ENCODE peak calls at places on chromosomes 7 and 10, in five cellular contexts. U, T, H, K and X are unnamed samples.

GRCh38 chr7:31906479-31907171 is 163.6 kb downstream of the PDE1C start:
- DNase-seq in U (no peak), T (no peak), H (no peak), K (no peak), X (no peak)

GRCh38 chr7:5625938-5626337 is 155.5 kb downstream of the RNF216 start:
- DNase-seq in U (no peak), T (no peak), H (peak; percentile 93), K (peak; percentile 49), X (no peak)

GRCh38 chr10:129641351-129641750 is 174.3 kb downstream of the MGMT start:
- DNase-seq in U (no peak), T (no peak), H (no peak), K (no peak), X (no peak)

GRCh38 chr10:42975005-42975493 is 101.8 kb upstream of the RET start:
- DNase-seq in U (no peak), T (peak; percentile 65), H (no peak), K (no peak), X (peak; percentile 35)

GRCh38 chr7:5643280-5643679 is 138.2 kb downstream of the RNF216 start:
- DNase-seq in U (peak; percentile 19), T (peak; percentile 71), H (no peak), K (peak; percentile 50), X (no peak)

GRCh38 chr10:129956902-129957673 is 7.0 kb downstream of the EBF3 start:
- DNase-seq in U (no peak), T (no peak), H (no peak), K (no peak), X (no peak)

GRCh38 chr10:117511601-117512390 is 30.8 kb upstream of the EMX2 start:
- DNase-seq in U (no peak), T (no peak), H (no peak), K (no peak), X (no peak)

GRCh38 chr10:60917331-60918280 is 26.4 kb downstream of the RHOBTB1 start:
- DNase-seq in U (no peak), T (no peak), H (peak; percentile 70), K (no peak), X (no peak)

GRCh38 chr7:117072620-117073118 is 119.4 kb downstream of the ST7 start:
- DNase-seq in U (no peak), T (no peak), H (peak; percentile 90), K (no peak), X (peak; percentile 78)

GRCh38 chr7:26052721-26053120 is 99.3 kb upstream of the NFE2L3 start:
- DNase-seq in U (no peak), T (no peak), H (peak; percentile 6), K (peak; percentile 86), X (no peak)

GRCh38 chr10:89563861-89564478 is 28.6 kb upstream of the SLC16A12 start:
- DNase-seq in U (peak; percentile 53), T (no peak), H (peak; percentile 31), K (peak; percentile 42), X (no peak)

GRCh38 chr10:62185914-62186692 is 82.5 kb downstream of the RTKN2 start:
- DNase-seq in U (no peak), T (no peak), H (no peak), K (no peak), X (no peak)

GRCh38 chr7:18086165-18087030 is 58.8 kb upstream of the PRPS1L1 start:
- DNase-seq in U (no peak), T (peak; percentile 63), H (peak; percentile 41), K (no peak), X (peak; percentile 50)

GRCh38 chr7:99268361-99268908 is 4.2 kb upstream of the MYH16 start:
- DNase-seq in U (no peak), T (no peak), H (no peak), K (no peak), X (no peak)

GRCh38 chr7:138235207-138235606 is 158.9 kb downstream of the AKR1D1 start:
- DNase-seq in U (no peak), T (no peak), H (no peak), K (no peak), X (no peak)

GRCh38 chr7:112080441-112080840 is 125.8 kb downstream of the DOCK4 start:
- DNase-seq in U (no peak), T (no peak), H (peak; percentile 87), K (peak; percentile 45), X (no peak)

GRCh38 chr7:37448057-37448636 is 517 bp downstream of the ELMO1 start:
- DNase-seq in U (no peak), T (peak; percentile 79), H (no peak), K (no peak), X (no peak)

GRCh38 chr7:725223-726005 is 1.1 kb upstream of the DNAAF5 start:
- DNase-seq in U (no peak), T (no peak), H (peak; percentile 92), K (peak; percentile 81), X (no peak)

GRCh38 chr7:106345421-106346166 is 60.8 kb upstream of the NAMPT start:
- DNase-seq in U (no peak), T (no peak), H (peak; percentile 58), K (peak; percentile 52), X (no peak)

GRCh38 chr10:12559578-12560178 is 210.3 kb downstream of the CAMK1D start:
- DNase-seq in U (no peak), T (no peak), H (no peak), K (no peak), X (no peak)

GRCh38 chr7:120805636-120806388 is 52.1 kb downstream of the TSPAN12 start:
- DNase-seq in U (peak; percentile 46), T (no peak), H (peak; percentile 32), K (no peak), X (no peak)

GRCh38 chr7:151631149-151631967 is 111.7 kb upstream of the RHEB start:
- DNase-seq in U (no peak), T (no peak), H (peak; percentile 39), K (peak; percentile 73), X (no peak)

GRCh38 chr7:157087646-157088045 is 51.1 kb upstream of the UBE3C start:
- DNase-seq in U (no peak), T (no peak), H (no peak), K (no peak), X (no peak)

GRCh38 chr10:58894929-58895328 is 281.5 kb upstream of the PHYHIPL start:
- DNase-seq in U (no peak), T (no peak), H (no peak), K (no peak), X (no peak)

GRCh38 chr7:104252409-104253134 is 44.8 kb upstream of the ORC5 start:
- DNase-seq in U (no peak), T (no peak), H (no peak), K (no peak), X (no peak)

GRCh38 chr10:112360308-112361270 is 13.3 kb upstream of the ACSL5 start:
- DNase-seq in U (no peak), T (no peak), H (peak; percentile 43), K (peak; percentile 69), X (peak; percentile 82)

GRCh38 chr7:7944619-7945282 is 23.8 kb upstream of the GLCCI1 start:
- DNase-seq in U (peak; percentile 68), T (peak; percentile 46), H (no peak), K (no peak), X (no peak)

GRCh38 chr7:100163871-100164270 is 4.5 kb downstream of the GAL3ST4 start:
- DNase-seq in U (no peak), T (peak; percentile 29), H (no peak), K (no peak), X (no peak)

GRCh38 chr7:29921404-29922010 is 68.1 kb downstream of the SCRN1 start:
- DNase-seq in U (peak; percentile 36), T (no peak), H (peak; percentile 44), K (peak; percentile 61), X (no peak)

GRCh38 chr7:83655951-83656556 is 7.1 kb upstream of the SEMA3E start:
- DNase-seq in U (no peak), T (no peak), H (peak; percentile 52), K (no peak), X (no peak)

GRCh38 chr7:38211940-38212339 is 33.9 kb downstream of the STARD3NL start:
- DNase-seq in U (no peak), T (no peak), H (peak; percentile 56), K (no peak), X (no peak)

GRCh38 chr10:104022020-104022419 is 55.1 kb downstream of the SLK start:
- DNase-seq in U (no peak), T (no peak), H (no peak), K (no peak), X (no peak)

GRCh38 chr10:72250666-72251065 is 23.1 kb upstream of the DDIT4 start:
- DNase-seq in U (no peak), T (peak; percentile 73), H (peak; percentile 90), K (peak; percentile 46), X (no peak)

GRCh38 chr7:73612598-73613269 is 11.6 kb downstream of the MLXIPL start:
- DNase-seq in U (no peak), T (peak; percentile 39), H (peak; percentile 25), K (peak; percentile 80), X (no peak)
- H3K4me3 ChIP-seq in U (no peak overlapping the region), T (no peak overlapping the region), H (no peak overlapping the region), K (no peak overlapping the region), X (no peak overlapping the region)

GRCh38 chr7:36154255-36155212 is 1.5 kb downstream of the EEPD1 start:
- DNase-seq in U (no peak), T (peak; percentile 79), H (no peak), K (no peak), X (peak; percentile 54)
- H3K4me3 ChIP-seq in U (peak overlapping the region; percentile 57), T (peak overlapping the region; percentile 55), H (no peak overlapping the region), K (peak overlapping the region; percentile 71), X (peak overlapping the region; percentile 75)

GRCh38 chr7:150339369-150339768 is 2.1 kb downstream of the RARRES2 start:
- DNase-seq in U (no peak), T (no peak), H (peak; percentile 52), K (peak; percentile 33), X (no peak)

GRCh38 chr7:150340875-150341262 is 560 bp downstream of the RARRES2 start:
- DNase-seq in U (no peak), T (peak; percentile 84), H (no peak), K (no peak), X (no peak)

GRCh38 chr7:150342119-150342405 is 633 bp upstream of the RARRES2 start:
- DNase-seq in U (no peak), T (no peak), H (no peak), K (no peak), X (no peak)

GRCh38 chr7:150341263-150342118 is at the start of gene RARRES2:
- DNase-seq in U (no peak), T (peak; percentile 93), H (peak; percentile 25), K (no peak), X (no peak)

GRCh38 chr7:150340024-150340749 is 1.2 kb downstream of the RARRES2 start:
- DNase-seq in U (no peak), T (peak; percentile 89), H (peak; percentile 82), K (peak; percentile 15), X (peak; percentile 66)
- H3K4me3 ChIP-seq in U (no peak overlapping the region), T (peak overlapping the region; percentile 65), H (peak overlapping the region; percentile 29), K (no peak overlapping the region), X (peak overlapping the region; percentile 62)

GRCh38 chr10:20891338-20891714 is 5.8 kb downstream of the NEBL start:
- DNase-seq in U (no peak), T (no peak), H (peak; percentile 95), K (peak; percentile 72), X (no peak)

GRCh38 chr10:20890009-20890408 is 7.1 kb downstream of the NEBL start:
- DNase-seq in U (no peak), T (no peak), H (peak; percentile 50), K (no peak), X (no peak)

GRCh38 chr10:20892011-20892585 is 5.0 kb downstream of the NEBL start:
- DNase-seq in U (no peak), T (no peak), H (peak; percentile 4), K (no peak), X (no peak)

GRCh38 chr10:20888620-20889337 is 8.3 kb downstream of the NEBL start:
- DNase-seq in U (no peak), T (no peak), H (no peak), K (no peak), X (no peak)

GRCh38 chr10:20890491-20891337 is 6.4 kb downstream of the NEBL start:
- DNase-seq in U (no peak), T (no peak), H (peak; percentile 75), K (no peak), X (no peak)
- H3K4me3 ChIP-seq in U (no peak overlapping the region), T (no peak overlapping the region), H (no peak overlapping the region), K (no peak overlapping the region), X (no peak overlapping the region)